ENCODE peak calls at places on chromosomes 6 and 20, in eight cellular contexts. Y is endothelial cell, V is A673, L is right atrium auricular region, D is cardiac muscle cell, S is mesothelial cell of epicardium, W is cardiac fibroblast, I is left lung. C is an unnamed sample.
A peak's percentile ranks its signal among the peaks of the same experiment; 100 is the strongest.

GRCh38 chr6:152151930-152152329 is 344.4 kb downstream of the ESR1 start:
- DNase-seq in Y (no peak), V (no peak), L (no peak), D (no peak), S (no peak), W (no peak), I (no peak), C (no peak)

GRCh38 chr20:44728835-44729342 is 13.7 kb downstream of the CCN5 start:
- DNase-seq in Y (no peak), V (peak; percentile 64), L (peak; percentile 82), D (no peak), S (no peak), W (peak; percentile 87), I (peak; percentile 83), C (no peak)

GRCh38 chr20:11267131-11267761 is 593.4 kb upstream of the JAG1 start:
- DNase-seq in Y (no peak), V (peak; percentile 90), L (peak; percentile 70), D (peak; percentile 54), S (no peak), W (peak; percentile 95), I (peak; percentile 40), C (no peak)

GRCh38 chr20:48148020-48148419 is 362.7 kb upstream of the SULF2 start:
- DNase-seq in Y (no peak), V (no peak), L (no peak), D (no peak), S (no peak), W (no peak), I (no peak), C (no peak)

GRCh38 chr20:10249822-10250221 is 31.2 kb downstream of the SNAP25 start:
- DNase-seq in Y (no peak), V (no peak), L (no peak), D (no peak), S (no peak), W (no peak), I (no peak), C (no peak)

GRCh38 chr20:2054911-2055310 is 46.7 kb upstream of the STK35 start:
- DNase-seq in Y (no peak), V (no peak), L (no peak), D (no peak), S (no peak), W (no peak), I (no peak), C (no peak)

GRCh38 chr6:6270948-6271347 is 49.5 kb downstream of the F13A1 start:
- DNase-seq in Y (no peak), V (no peak), L (no peak), D (no peak), S (no peak), W (no peak), I (no peak), C (no peak)

GRCh38 chr6:45500924-45501816 is 123.4 kb upstream of the SUPT3H start:
- DNase-seq in Y (no peak), V (no peak), L (no peak), D (no peak), S (no peak), W (no peak), I (no peak), C (no peak)

GRCh38 chr20:63517376-63518309 is 2.9 kb upstream of the PPDPF start:
- DNase-seq in Y (no peak), V (no peak), L (no peak), D (no peak), S (no peak), W (no peak), I (no peak), C (peak; percentile 9)

GRCh38 chr20:63518946-63519764 is 1.4 kb upstream of the PPDPF start:
- DNase-seq in Y (no peak), V (no peak), L (no peak), D (no peak), S (no peak), W (no peak), I (no peak), C (peak; percentile 10)

GRCh38 chr20:63519765-63520593 is 586 bp upstream of the PPDPF start:
- DNase-seq in Y (peak; percentile 76), V (peak; percentile 68), L (no peak), D (peak; percentile 78), S (peak; percentile 75), W (no peak), I (peak; percentile 77), C (peak; percentile 70)

GRCh38 chr20:63520594-63520938 is at the start of gene PPDPF:
- DNase-seq in Y (peak; percentile 90), V (peak; percentile 84), L (peak; percentile 85), D (peak; percentile 89), S (peak; percentile 86), W (peak; percentile 88), I (peak; percentile 83), C (peak; percentile 83)

DNA sequence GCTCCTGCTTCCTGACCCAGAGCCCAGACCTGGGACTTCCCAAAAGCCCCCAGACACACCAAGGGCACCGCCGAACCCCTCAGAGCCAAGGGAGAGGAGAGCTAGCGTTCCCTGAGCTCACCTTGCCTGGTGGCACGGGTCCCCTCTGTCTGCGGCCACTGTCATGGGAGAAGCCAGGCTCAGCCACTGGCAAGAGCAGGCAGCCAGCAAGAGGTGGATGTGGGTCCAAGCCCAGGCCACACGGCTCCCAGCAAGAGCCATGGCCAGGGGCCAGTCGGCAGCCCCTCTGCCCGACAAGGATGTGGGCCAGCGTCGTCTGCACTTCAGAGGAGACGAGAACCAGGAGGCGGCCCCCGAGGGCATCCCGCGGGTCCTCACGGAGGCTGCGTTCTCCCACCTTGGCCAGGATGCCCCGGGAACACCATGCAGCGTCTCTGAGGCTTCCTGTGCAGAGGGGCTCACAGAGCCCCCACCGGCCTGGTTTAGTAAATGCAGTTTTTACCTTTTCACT is 2.2 kb upstream of the PPDPF start:
- DNase-seq in Y (no peak), V (no peak), L (no peak), D (no peak), S (no peak), W (no peak), I (no peak), C (peak; percentile 8)
- TF ChIP-seq CTCF in Y (no peak), V (no peak), L (no peak), D (no peak), S (no peak), W (no peak), I (no peak), C (peak; percentile 27)

DNA sequence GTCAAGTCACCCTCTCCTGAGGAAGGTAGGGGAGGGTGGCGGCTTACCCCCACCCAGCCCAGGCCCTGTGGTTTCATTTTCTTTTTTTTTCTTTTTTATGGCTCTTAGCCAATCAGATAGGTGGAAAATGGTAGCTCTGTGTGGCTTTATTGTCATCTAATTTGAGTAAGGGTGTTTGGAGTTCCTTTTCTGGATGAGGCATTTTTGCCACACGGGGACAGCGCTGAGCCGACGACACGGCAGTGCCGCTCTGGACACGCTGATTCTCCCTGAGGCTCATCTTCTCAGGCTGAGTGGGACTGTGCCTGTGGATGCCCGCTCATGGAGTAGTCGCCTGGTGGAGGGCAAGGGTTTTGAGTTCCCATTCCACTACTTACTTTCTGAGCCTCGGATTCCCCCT is 37.6 kb upstream of the ANGPT4 start:
- DNase-seq in Y (peak; percentile 43), V (peak; percentile 40), L (no peak), D (peak; percentile 45), S (no peak), W (no peak), I (no peak), C (no peak)
- TF ChIP-seq CTCF in Y (no peak), V (peak; percentile 38), L (peak; percentile 40), D (peak; percentile 48), S (no peak), W (peak; percentile 13), I (no peak), C (peak; percentile 32)

GRCh38 chr6:12034831-12035230 is 22.7 kb downstream of the HIVEP1 start:
- DNase-seq in Y (no peak), V (no peak), L (no peak), D (no peak), S (no peak), W (no peak), I (no peak), C (no peak)

GRCh38 chr6:12036766-12037165 is 24.7 kb downstream of the HIVEP1 start:
- DNase-seq in Y (no peak), V (no peak), L (no peak), D (no peak), S (no peak), W (no peak), I (no peak), C (no peak)

GRCh38 chr6:12037803-12038202 is 25.7 kb downstream of the HIVEP1 start:
- DNase-seq in Y (no peak), V (no peak), L (no peak), D (no peak), S (no peak), W (no peak), I (no peak), C (no peak)

GRCh38 chr6:12034349-12034748 is 22.2 kb downstream of the HIVEP1 start:
- DNase-seq in Y (no peak), V (no peak), L (no peak), D (peak; percentile 50), S (no peak), W (no peak), I (no peak), C (no peak)

DNA sequence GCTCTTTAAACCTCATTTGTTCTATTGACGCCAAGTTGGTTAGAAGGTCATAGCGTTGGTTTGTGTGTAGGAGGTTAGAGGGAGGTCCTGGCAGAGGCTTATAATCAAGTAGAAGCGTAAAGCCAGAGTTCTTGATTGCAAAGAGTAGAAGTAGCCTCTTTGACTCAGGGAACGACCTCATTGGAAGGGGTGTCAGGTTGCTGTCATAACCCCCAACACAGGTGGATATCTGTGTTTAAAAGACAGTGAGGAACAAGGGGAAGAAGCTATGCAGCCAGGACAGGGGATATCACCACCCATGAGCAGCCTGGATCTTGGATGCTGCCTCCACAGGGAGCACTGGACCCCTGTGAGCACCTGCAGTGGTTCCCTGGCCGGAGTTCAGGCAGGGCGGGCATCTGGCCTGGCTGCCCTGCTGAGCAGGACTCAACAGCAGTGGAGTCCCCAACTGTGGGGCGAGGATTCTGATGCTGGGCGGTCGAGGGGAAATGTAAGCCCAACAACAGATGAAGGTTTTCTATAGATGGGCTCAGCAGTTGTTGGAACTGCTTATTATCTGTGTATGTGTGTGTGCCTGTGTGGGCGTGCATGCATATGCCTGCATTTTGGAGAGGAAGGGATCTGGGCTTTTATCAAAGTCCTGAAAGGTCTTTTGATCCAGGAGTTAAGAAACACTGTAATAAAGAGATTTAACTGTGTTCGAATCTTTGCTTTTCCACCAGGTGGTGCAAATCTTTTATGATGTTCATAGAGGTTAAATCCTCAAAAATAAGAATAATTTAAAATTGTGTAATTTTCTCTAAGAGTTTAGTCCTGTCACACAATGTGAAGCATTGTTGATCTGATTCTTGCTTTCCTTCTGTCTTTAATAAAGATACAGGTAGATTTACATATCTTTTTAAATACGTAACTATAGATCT is 27.7 kb downstream of the HIVEP1 start:
- DNase-seq in Y (no peak), V (peak; percentile 9), L (no peak), D (no peak), S (no peak), W (no peak), I (no peak), C (no peak)
- TF ChIP-seq CTCF in Y (no peak), V (peak; percentile 19), L (no peak), D (no peak), S (peak; percentile 17), W (no peak), I (no peak), C (no peak)

GRCh38 chr6:33429745-33430042 is 9.8 kb downstream of the SYNGAP1 start:
- DNase-seq in Y (no peak), V (no peak), L (no peak), D (no peak), S (no peak), W (no peak), I (no peak), C (no peak)

GRCh38 chr6:33428219-33428890 is 8.5 kb downstream of the SYNGAP1 start:
- DNase-seq in Y (peak; percentile 51), V (peak; percentile 59), L (no peak), D (peak; percentile 24), S (no peak), W (peak; percentile 26), I (no peak), C (no peak)

GRCh38 chr6:33430334-33430733 is 10.5 kb downstream of the SYNGAP1 start:
- DNase-seq in Y (no peak), V (no peak), L (no peak), D (no peak), S (no peak), W (no peak), I (no peak), C (no peak)

GRCh38 chr6:33427585-33428218 is 7.8 kb downstream of the SYNGAP1 start:
- DNase-seq in Y (peak; percentile 54), V (peak; percentile 35), L (no peak), D (peak; percentile 75), S (peak; percentile 69), W (no peak), I (peak; percentile 60), C (no peak)

GRCh38 chr6:33428891-33429744 is 9.3 kb downstream of the SYNGAP1 start:
- DNase-seq in Y (no peak), V (no peak), L (no peak), D (no peak), S (no peak), W (no peak), I (no peak), C (no peak)
- TF ChIP-seq CTCF in Y (no peak), V (peak; percentile 4), L (no peak), D (no peak), S (no peak), W (no peak), I (no peak), C (no peak)

C was measured in progenitor cell of endocrine pancreas.